ENCODE peak calls at places on chromosomes 12 and 14, in five cellular contexts. O is GM23248, S is HCT116, A is SK-N-SH, W is PC-3. P is an unnamed sample.

GRCh38 chr12:22034709-22035506 is 11.1 kb upstream of the CMAS start:
- DNase-seq in W (no peak), A (no peak), S (no peak), O (peak), P (no peak)

GRCh38 chr12:89768586-89769482 is 60.2 kb upstream of the ATP2B1 start:
- DNase-seq in A (no peak), W (peak), S (peak), O (peak), P (no peak)

GRCh38 chr14:48526307-48526706 is 850.9 kb upstream of the MDGA2 start:
- DNase-seq in A (no peak), O (no peak), S (no peak), W (peak), P (no peak)

GRCh38 chr12:78799679-78800078 is 64.9 kb upstream of the SYT1 start:
- DNase-seq in O (no peak), W (no peak), A (no peak), S (no peak), P (peak)

GRCh38 chr14:74649673-74650072 is 37.6 kb upstream of the LTBP2 start:
- DNase-seq in A (no peak), O (peak), S (no peak), W (peak), P (no peak)

GRCh38 chr14:77044776-77045569 is 16.5 kb upstream of the IRF2BPL start:
- DNase-seq in S (no peak), O (peak), A (no peak), W (peak), P (no peak)

GRCh38 chr12:74624206-74624605 is 86.6 kb downstream of the ATXN7L3B start:
- DNase-seq in O (no peak), A (no peak), W (no peak), S (no peak), P (no peak)

GRCh38 chr12:42129595-42130204 is 15.0 kb downstream of the GXYLT1 start:
- DNase-seq in O (peak), S (peak), A (peak), W (peak), P (peak)

GRCh38 chr14:64209428-64210165 is 84.6 kb downstream of the ESR2 start:
- DNase-seq in A (no peak), W (no peak), O (peak), S (no peak), P (no peak)

GRCh38 chr12:5085896-5086295 is 42.2 kb downstream of the KCNA5 start:
- DNase-seq in O (peak), S (no peak), W (peak), A (no peak), P (no peak)
- TF ChIP-seq EZH2phosphoT487 in O (peak), S (no peak), W (no peak), A (no peak), P (no peak)

GRCh38 chr14:105332352-105332874 is 17.9 kb downstream of the PACS2 start:
- DNase-seq in A (no peak), O (no peak), W (no peak), S (no peak), P (no peak)
- H3K9ac ChIP-seq in A (no peak), O (no peak), W (no peak), S (no peak), P (no peak)

GRCh38 chr12:96493101-96493500 is 3.7 kb downstream of the CFAP54 start:
- DNase-seq in S (no peak), O (peak), A (no peak), W (peak), P (no peak)
- TF ChIP-seq EZH2phosphoT487 in S (no peak), O (no peak), A (no peak), W (no peak), P (no peak)

DNA sequence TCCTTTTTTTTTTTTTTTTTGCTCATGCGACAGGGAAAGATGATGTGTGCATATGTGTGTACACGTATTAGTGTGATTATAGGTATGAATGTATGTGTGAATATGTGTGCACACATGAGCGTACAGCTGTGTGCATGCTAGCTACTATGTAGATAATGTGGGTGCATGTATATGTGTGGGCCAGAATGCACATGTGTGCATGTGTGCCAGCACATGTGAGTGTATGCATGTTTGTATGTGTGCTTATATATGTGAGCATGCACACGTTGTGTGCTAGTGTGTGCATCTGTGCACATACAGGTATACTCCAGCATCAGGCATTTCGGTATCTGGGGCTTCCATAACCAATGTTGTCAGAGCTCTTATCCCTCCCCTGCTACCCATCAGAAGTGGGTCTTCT is 541.1 kb downstream of the AACS start:
- DNase-seq in S (no peak), O (no peak), W (no peak), A (no peak), P (no peak)
- H3K9ac ChIP-seq in S (no peak), O (no peak), W (no peak), A (no peak), P (no peak)

GRCh38 chr12:93427779-93428564 is 13.8 kb downstream of the UBE2N start:
- DNase-seq in W (peak), S (no peak), O (peak), A (no peak), P (no peak)
- TF ChIP-seq EZH2phosphoT487 in W (no peak), S (no peak), O (no peak), A (no peak), P (no peak)

GRCh38 chr12:96502477-96502876 is 13.1 kb downstream of the CFAP54 start:
- DNase-seq in W (peak), O (no peak), A (no peak), S (no peak), P (no peak)

GRCh38 chr12:96501139-96501741 is 11.9 kb downstream of the CFAP54 start:
- DNase-seq in A (peak), S (peak), W (peak), O (peak), P (no peak)

GRCh38 chr12:96502949-96503532 is 13.7 kb downstream of the CFAP54 start:
- DNase-seq in S (no peak), W (no peak), A (no peak), O (no peak), P (no peak)

GRCh38 chr12:96501908-96502307 is 12.5 kb downstream of the CFAP54 start:
- DNase-seq in O (no peak), W (no peak), A (no peak), S (no peak), P (no peak)

DNA sequence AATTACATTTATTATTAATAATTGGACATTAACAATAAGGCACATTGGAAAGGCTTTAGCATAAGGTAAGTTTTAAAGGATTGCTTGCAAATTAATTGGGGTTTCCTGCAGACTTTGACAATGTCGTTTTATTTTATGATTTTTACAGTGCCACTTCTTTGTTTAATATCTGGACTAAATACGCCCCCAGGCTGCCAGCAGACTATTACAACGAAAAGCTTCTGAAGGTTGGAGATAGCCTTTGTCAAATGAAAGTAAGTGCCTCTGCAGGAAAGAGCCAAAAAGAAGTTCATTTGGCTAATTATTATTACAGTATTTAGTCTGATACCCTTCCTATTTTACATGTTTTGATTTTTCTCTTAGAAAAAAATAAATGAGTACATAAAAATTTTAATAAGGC is 11.3 kb downstream of the CFAP54 start:
- DNase-seq in O (peak), A (no peak), S (no peak), W (peak), P (no peak)
- H3K9ac ChIP-seq in O (peak), A (no peak), S (peak), W (peak), P (no peak)

GRCh38 chr12:29528161-29528560 is 30.7 kb upstream of the OVCH1 start:
- DNase-seq in O (no peak), W (no peak), A (no peak), S (no peak), P (no peak)

GRCh38 chr12:29534935-29535334 is 37.4 kb upstream of the OVCH1 start:
- DNase-seq in W (no peak), A (no peak), O (no peak), S (no peak), P (no peak)

GRCh38 chr12:29537292-29537691 is 39.8 kb upstream of the OVCH1 start:
- DNase-seq in W (peak), S (no peak), A (no peak), O (no peak), P (no peak)

DNA sequence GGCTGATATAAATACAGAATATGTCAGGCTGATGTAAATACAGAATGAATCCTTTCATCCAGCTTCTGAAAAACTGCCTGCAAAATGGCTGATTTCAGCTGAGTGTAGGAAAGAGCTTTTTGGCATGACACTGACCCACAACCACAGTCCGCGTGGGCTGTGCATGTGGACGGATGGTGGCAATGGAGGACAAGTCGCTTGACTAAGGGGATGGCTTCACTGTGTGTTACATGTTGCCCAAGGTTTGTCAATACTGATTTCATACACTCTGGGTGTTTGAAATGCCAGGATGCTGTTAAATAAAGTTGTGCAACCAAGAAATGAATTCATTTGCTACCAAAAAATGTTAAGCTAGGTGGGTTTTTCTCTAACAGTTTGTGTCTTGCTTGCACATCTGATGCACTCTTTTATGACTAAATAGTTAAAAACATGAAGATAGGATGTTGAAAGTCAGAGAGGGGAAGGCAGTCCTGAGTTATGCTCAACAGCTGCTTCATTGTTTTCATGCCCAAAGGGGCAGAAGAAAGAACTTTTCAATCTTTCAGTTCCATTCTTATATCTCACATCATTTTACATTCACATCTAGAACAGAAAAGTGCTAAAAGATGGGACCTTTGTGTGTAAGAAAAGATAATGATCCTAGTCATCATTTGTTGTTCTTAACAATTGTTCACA is 36.5 kb upstream of the OVCH1 start:
- DNase-seq in S (no peak), O (no peak), A (no peak), W (no peak), P (no peak)
- TF ChIP-seq EZH2phosphoT487 in S (no peak), O (no peak), A (no peak), W (no peak), P (no peak)

DNA sequence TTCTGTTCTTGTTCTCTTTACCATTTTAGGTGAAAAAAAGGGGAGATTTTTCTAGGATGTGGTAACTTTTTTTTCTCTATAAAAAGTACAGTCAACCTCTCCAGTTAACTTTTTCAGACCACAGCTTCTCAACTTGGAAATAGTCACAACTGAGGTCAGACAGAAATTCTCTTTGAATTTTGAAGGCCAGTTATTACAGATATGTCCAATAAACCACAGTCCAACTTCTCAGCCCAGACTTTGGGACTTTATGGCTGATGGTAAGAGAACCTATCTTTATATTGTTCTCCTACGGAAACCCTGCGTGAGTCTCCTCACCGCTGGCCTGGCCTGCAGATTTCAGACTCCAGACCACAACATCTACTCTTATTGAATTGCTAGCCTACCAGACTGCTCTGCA is 176.7 kb downstream of the DACT1 start:
- DNase-seq in W (no peak), O (no peak), S (no peak), A (no peak), P (no peak)
- H3K9ac ChIP-seq in W (no peak), O (no peak), S (no peak), A (no peak), P (no peak)

DNA sequence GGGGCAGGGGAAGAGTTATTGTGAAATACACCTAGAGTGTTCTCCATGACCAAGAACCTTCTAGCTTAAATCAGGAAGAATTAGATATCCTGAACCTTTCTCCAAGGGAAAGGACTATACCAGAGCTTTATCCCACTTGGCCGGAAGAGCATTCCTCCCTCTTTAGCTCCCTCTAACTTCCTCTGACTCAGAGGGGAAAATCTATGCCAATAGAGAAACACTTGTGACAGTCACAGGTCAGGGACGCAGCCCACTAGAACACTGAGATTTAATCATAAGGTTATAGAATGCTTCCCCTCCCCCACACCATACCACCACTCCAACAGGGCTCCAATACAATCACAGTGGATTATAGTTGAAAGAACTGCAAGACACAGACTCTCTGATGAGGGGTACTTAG is 55.4 kb upstream of the RFX4 start:
- DNase-seq in W (peak), O (peak), S (no peak), A (no peak), P (no peak)
- TF ChIP-seq EZH2phosphoT487 in W (no peak), O (no peak), S (no peak), A (no peak), P (no peak)

DNA sequence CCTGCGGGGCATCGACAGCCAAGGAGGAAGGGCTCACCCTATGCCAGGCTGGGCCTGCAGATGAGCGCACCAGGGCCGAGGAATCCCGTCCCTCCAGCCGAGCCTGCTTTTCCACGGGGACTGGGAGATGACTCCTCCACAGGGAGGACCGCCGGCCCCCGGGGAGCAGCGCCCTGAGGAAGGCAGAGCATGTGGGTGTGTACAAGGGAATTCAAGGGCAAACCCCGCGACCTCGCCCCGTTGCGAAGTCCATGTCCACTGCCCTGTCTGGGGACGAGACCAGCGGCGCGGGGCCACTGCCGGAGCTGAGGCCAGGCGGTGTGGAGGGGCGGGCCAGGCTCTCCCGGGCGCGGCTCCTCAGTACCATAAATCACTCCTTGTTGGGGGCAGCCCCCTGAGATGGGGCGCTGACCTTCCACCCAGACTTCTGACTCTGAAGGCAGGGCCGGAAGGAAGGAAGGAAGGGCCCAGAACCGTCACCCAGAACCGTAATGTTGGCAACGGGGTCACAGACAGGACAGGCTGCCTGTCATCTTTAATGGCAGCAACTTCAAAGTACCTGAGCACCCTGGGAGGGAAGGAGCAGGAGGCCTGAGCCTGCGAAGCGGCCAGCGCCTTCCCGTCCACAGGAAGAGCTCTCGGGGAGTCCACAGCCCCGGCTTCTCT is 52.6 kb downstream of the RNF34 start:
- DNase-seq in W (no peak), S (no peak), A (no peak), O (peak), P (no peak)
- H3K9ac ChIP-seq in W (no peak), S (no peak), A (no peak), O (peak), P (no peak)